ENCODE peak calls at places on chromosome 13, in seven cellular contexts. M is cardiac muscle cell, Y is heart right ventricle, S is brain microvascular endothelial cell, A is GM23338, W is fibroblast of lung, L is pancreas. K is an unnamed sample.

GRCh38 chr13:31775686-31776085 is 36.4 kb downstream of the RXFP2 start:
- DNase-seq in M (peak; percentile 78), Y (peak; percentile 17), S (peak; percentile 22), A (no peak), W (no peak), L (no peak), K (no peak)

GRCh38 chr13:59250276-59250990 is 913.3 kb downstream of the DIAPH3 start:
- DNase-seq in M (no peak), Y (no peak), S (no peak), A (no peak), W (no peak), L (no peak), K (no peak)

GRCh38 chr13:26486550-26486949 is 70.9 kb upstream of the WASF3 start:
- DNase-seq in M (no peak), Y (peak; percentile 35), S (no peak), A (no peak), W (no peak), L (no peak), K (no peak)

GRCh38 chr13:71290963-71291937 is 575.8 kb downstream of the DACH1 start:
- DNase-seq in M (peak; percentile 8), Y (no peak), S (peak; percentile 11), A (no peak), W (peak; percentile 11), L (peak; percentile 20), K (no peak)

GRCh38 chr13:109874921-109875454 is 88.6 kb upstream of the IRS2 start:
- DNase-seq in M (peak; percentile 77), Y (no peak), S (peak; percentile 73), A (no peak), W (peak; percentile 51), L (no peak), K (no peak)

GRCh38 chr13:71303144-71303543 is 563.9 kb downstream of the DACH1 start:
- DNase-seq in M (peak; percentile 4), Y (no peak), S (no peak), A (peak; percentile 30), W (no peak), L (no peak), K (no peak)

GRCh38 chr13:111046590-111047141 is 68.4 kb upstream of the ARHGEF7 start:
- DNase-seq in M (peak; percentile 34), Y (no peak), S (peak; percentile 59), A (no peak), W (peak; percentile 67), L (no peak), K (no peak)

GRCh38 chr13:50248537-50249521 is 233.6 kb downstream of the KCNRG start:
- DNase-seq in M (no peak), Y (no peak), S (no peak), A (peak; percentile 30), W (no peak), L (no peak), K (no peak)

GRCh38 chr13:40146063-40146462 is 490.6 kb downstream of the COG6 start:
- DNase-seq in M (no peak), Y (no peak), S (no peak), A (peak; percentile 59), W (no peak), L (no peak), K (no peak)

GRCh38 chr13:109273326-109273751 is 513.0 kb downstream of the IRS2 start:
- DNase-seq in M (peak; percentile 34), Y (no peak), S (peak; percentile 20), A (no peak), W (peak; percentile 53), L (no peak), K (no peak)

GRCh38 chr13:22107549-22107948 is 436.7 kb downstream of the FGF9 start:
- DNase-seq in M (no peak), Y (no peak), S (no peak), A (no peak), W (no peak), L (no peak), K (no peak)

GRCh38 chr13:113796948-113797676 is 38.1 kb downstream of the TMEM255B start:
- DNase-seq in M (no peak), Y (no peak), S (no peak), A (no peak), W (no peak), L (no peak), K (no peak)

GRCh38 chr13:90526711-90527110 is 820.8 kb upstream of the MIR17HG start:
- DNase-seq in M (no peak), Y (no peak), S (no peak), A (no peak), W (no peak), L (no peak), K (no peak)

GRCh38 chr13:72839831-72840426 is 58.0 kb downstream of the PIBF1 start:
- DNase-seq in M (peak; percentile 59), Y (no peak), S (peak; percentile 44), A (peak; percentile 75), W (peak; percentile 42), L (peak; percentile 33), K (no peak)

GRCh38 chr13:35481777-35482176 is 5.3 kb upstream of the MAB21L1 start:
- DNase-seq in M (no peak), Y (no peak), S (no peak), A (no peak), W (no peak), L (no peak), K (no peak)

GRCh38 chr13:19791953-19792537 is 9.3 kb upstream of the PSPC1 start:
- DNase-seq in M (no peak), Y (no peak), S (no peak), A (peak; percentile 67), W (no peak), L (no peak), K (no peak)

DNA sequence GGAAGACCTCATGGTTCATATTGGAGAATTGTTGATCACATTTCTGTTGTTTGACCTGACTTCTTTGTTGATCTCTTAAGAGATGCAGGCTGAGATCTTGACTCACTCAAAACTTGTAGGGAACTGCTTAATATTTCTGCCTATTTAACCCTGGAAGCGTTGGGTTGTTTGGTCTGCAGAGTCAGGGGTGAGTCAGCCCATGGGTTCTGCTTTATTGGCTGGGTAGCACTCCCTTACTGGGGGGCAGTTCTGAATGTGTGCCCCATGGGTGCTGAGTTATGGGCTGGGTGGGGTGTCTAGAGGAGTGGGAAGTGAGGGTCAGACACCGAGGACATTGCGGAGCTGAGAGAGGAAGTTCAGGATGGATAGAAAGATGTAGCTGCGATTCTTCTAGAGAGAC is 87.9 kb downstream of the LRCH1 start:
- DNase-seq in M (no peak), Y (no peak), S (peak; percentile 55), A (no peak), W (peak; percentile 28), L (no peak), K (no peak)
- H3K27ac ChIP-seq in M (no peak overlapping the region), Y (peak overlapping the region; percentile 50), S (peak overlapping the region; percentile 50), A (no peak overlapping the region), W (no peak overlapping the region), L (no peak overlapping the region), K (no peak overlapping the region)

DNA sequence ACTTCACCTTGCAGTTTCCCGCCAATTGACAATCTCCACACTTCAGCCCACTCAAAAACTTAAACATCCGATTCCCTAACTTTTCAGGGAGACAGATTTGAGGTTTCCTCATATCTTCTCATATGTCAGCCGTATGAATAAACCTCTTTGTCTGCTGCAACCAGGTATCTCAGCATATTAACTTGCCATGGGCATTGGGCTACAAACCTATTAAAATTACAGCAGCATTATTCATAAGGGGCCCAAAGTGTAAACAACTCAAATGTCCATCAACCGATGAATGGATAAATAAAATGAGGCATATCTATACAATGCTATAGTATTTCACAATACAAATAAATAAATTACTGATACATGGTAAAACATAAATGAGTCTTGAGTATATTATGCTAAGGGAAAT is 179.4 kb upstream of the ATXN8OS start:
- DNase-seq in M (no peak), Y (no peak), S (no peak), A (no peak), W (no peak), L (no peak), K (no peak)
- H3K4me3 ChIP-seq in M (no peak overlapping the region), Y (no peak overlapping the region), S (no peak overlapping the region), A (no peak overlapping the region), W (no peak overlapping the region), L (no peak overlapping the region), K (no peak overlapping the region)

GRCh38 chr13:107497661-107498060 is 717.7 kb downstream of the LIG4 start:
- DNase-seq in M (no peak), Y (no peak), S (no peak), A (no peak), W (no peak), L (no peak), K (no peak)
- H3K27ac ChIP-seq in M (no peak overlapping the region), Y (no peak overlapping the region), S (no peak overlapping the region), A (no peak overlapping the region), W (no peak overlapping the region), L (no peak overlapping the region), K (no peak overlapping the region)

GRCh38 chr13:33195693-33196464 is 89.7 kb downstream of the STARD13 start:
- DNase-seq in M (no peak), Y (no peak), S (no peak), A (no peak), W (no peak), L (no peak), K (no peak)

GRCh38 chr13:33194820-33195692 is 90.5 kb downstream of the STARD13 start:
- DNase-seq in M (peak; percentile 96), Y (no peak), S (peak; percentile 99), A (no peak), W (peak; percentile 97), L (peak; percentile 44), K (no peak)

GRCh38 chr13:33189470-33189869 is 96.1 kb downstream of the STARD13 start:
- DNase-seq in M (no peak), Y (no peak), S (no peak), A (no peak), W (no peak), L (no peak), K (no peak)

GRCh38 chr13:33191425-33192221 is 93.9 kb downstream of the STARD13 start:
- DNase-seq in M (no peak), Y (no peak), S (no peak), A (no peak), W (peak; percentile 44), L (no peak), K (no peak)

GRCh38 chr13:33193428-33193974 is 92.1 kb downstream of the STARD13 start:
- DNase-seq in M (peak; percentile 49), Y (no peak), S (no peak), A (peak; percentile 52), W (no peak), L (no peak), K (no peak)
- H3K4me3 ChIP-seq in M (no peak overlapping the region), Y (no peak overlapping the region), S (no peak overlapping the region), A (no peak overlapping the region), W (no peak overlapping the region), L (no peak overlapping the region), K (no peak overlapping the region)

DNA sequence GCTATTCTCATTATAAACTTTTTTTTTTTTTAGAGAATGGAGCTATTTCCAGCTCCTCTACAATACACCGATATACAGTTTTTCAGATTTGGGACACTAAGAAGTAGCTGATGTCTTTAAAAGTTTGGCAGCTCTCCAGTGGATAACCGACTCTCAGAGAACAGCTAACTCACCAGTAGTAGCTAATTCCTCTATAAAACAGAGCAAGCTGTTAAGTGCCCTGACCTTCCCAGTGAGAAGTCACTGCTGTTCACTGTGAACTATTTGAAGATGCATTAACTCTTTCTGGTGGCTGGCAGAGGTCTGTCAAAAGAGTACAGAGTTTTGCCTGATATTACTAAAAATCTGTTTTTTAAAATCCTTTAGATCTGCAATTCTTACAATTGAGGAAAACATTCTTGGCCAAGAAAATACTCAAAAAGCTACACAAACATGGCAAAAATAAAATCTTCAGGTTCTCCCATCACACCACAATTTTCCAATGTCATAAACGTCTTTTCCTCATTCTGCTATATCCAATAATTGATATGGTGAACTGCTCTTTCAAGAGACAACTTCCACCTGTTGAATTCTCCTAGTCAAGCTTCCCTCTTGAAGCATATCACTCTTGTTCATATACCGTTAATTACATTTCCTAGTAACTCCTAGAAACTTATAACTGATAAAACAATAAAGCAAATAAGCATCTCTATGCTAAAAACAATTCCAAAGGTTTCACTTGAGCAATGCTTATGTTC is 44.2 kb downstream of the TBC1D4 start:
- DNase-seq in M (peak; percentile 65), Y (no peak), S (peak; percentile 45), A (no peak), W (peak; percentile 60), L (no peak), K (no peak)
- H3K27ac ChIP-seq in M (peak overlapping the region; percentile 65), Y (peak overlapping the region; percentile 73), S (no peak overlapping the region), A (no peak overlapping the region), W (no peak overlapping the region), L (no peak overlapping the region), K (no peak overlapping the region)

K was measured in dorsolateral prefrontal cortex.